ENCODE peak calls at places on chromosomes 2 and 18, in ten cellular contexts. One of them, this sample, is unnamed.

GRCh38 chr2:135936524-135936923 is 48.9 kb downstream of the DARS1 start:
- ATAC-seq in HCT116: no peak
- ATAC-seq in PC-3: no peak
- ATAC-seq in heart left ventricle: no peak
- ATAC-seq in K562: no peak
- ATAC-seq in body of pancreas: no peak
- ATAC-seq in pancreas: no peak
- ATAC-seq in IMR-90: no peak
- ATAC-seq in CD4-positive, CD25-positive, alpha-beta regulatory T cell: no peak
- ATAC-seq in HepG2: no peak
- ATAC-seq in this sample: no peak

GRCh38 chr2:113896791-113897190 is 6.9 kb downstream of the ACTR3 start:
- ATAC-seq in IMR-90: no peak
- ATAC-seq in heart left ventricle: no peak
- ATAC-seq in pancreas: no peak
- ATAC-seq in body of pancreas: no peak
- ATAC-seq in PC-3: no peak
- ATAC-seq in HCT116: no peak
- ATAC-seq in K562: no peak
- ATAC-seq in HepG2: no peak
- ATAC-seq in CD4-positive, CD25-positive, alpha-beta regulatory T cell: no peak
- ATAC-seq in this sample: no peak

GRCh38 chr2:190726255-190726654 is 77.4 kb downstream of the NAB1 start:
- ATAC-seq in heart left ventricle: no peak
- ATAC-seq in PC-3: no peak
- ATAC-seq in IMR-90: no peak
- ATAC-seq in body of pancreas: no peak
- ATAC-seq in HCT116: no peak
- ATAC-seq in CD4-positive, CD25-positive, alpha-beta regulatory T cell: no peak
- ATAC-seq in pancreas: no peak
- ATAC-seq in HepG2: no peak
- ATAC-seq in K562: no peak
- ATAC-seq in this sample: no peak

GRCh38 chr2:218873359-218874194 is 7.1 kb upstream of the WNT10A start:
- ATAC-seq in HepG2: peak
- ATAC-seq in heart left ventricle: no peak
- ATAC-seq in body of pancreas: no peak
- ATAC-seq in HCT116: no peak
- ATAC-seq in IMR-90: no peak
- ATAC-seq in CD4-positive, CD25-positive, alpha-beta regulatory T cell: no peak
- ATAC-seq in pancreas: no peak
- ATAC-seq in PC-3: no peak
- ATAC-seq in K562: no peak
- ATAC-seq in this sample: no peak

GRCh38 chr2:178531161-178531560 is 50.9 kb downstream of the PLEKHA3 start:
- ATAC-seq in HCT116: no peak
- ATAC-seq in pancreas: no peak
- ATAC-seq in PC-3: no peak
- ATAC-seq in CD4-positive, CD25-positive, alpha-beta regulatory T cell: no peak
- ATAC-seq in IMR-90: no peak
- ATAC-seq in K562: no peak
- ATAC-seq in HepG2: no peak
- ATAC-seq in heart left ventricle: no peak
- ATAC-seq in body of pancreas: no peak
- ATAC-seq in this sample: no peak

GRCh38 chr2:238811293-238811692 is 36.6 kb upstream of the TWIST2 start:
- ATAC-seq in PC-3: no peak
- ATAC-seq in body of pancreas: no peak
- ATAC-seq in K562: no peak
- ATAC-seq in HepG2: no peak
- ATAC-seq in HCT116: no peak
- ATAC-seq in pancreas: no peak
- ATAC-seq in heart left ventricle: no peak
- ATAC-seq in CD4-positive, CD25-positive, alpha-beta regulatory T cell: no peak
- ATAC-seq in IMR-90: no peak
- ATAC-seq in this sample: no peak

GRCh38 chr2:173869830-173870229 is 95.3 kb downstream of the SP3 start:
- ATAC-seq in HepG2: no peak
- ATAC-seq in K562: no peak
- ATAC-seq in CD4-positive, CD25-positive, alpha-beta regulatory T cell: no peak
- ATAC-seq in body of pancreas: no peak
- ATAC-seq in PC-3: no peak
- ATAC-seq in heart left ventricle: no peak
- ATAC-seq in pancreas: no peak
- ATAC-seq in IMR-90: no peak
- ATAC-seq in HCT116: no peak
- ATAC-seq in this sample: no peak

GRCh38 chr2:25799301-25799700 is 79.0 kb downstream of the ASXL2 start:
- ATAC-seq in HepG2: no peak
- ATAC-seq in PC-3: no peak
- ATAC-seq in heart left ventricle: no peak
- ATAC-seq in pancreas: no peak
- ATAC-seq in HCT116: no peak
- ATAC-seq in body of pancreas: no peak
- ATAC-seq in IMR-90: no peak
- ATAC-seq in CD4-positive, CD25-positive, alpha-beta regulatory T cell: no peak
- ATAC-seq in K562: no peak
- ATAC-seq in this sample: no peak

GRCh38 chr2:47225061-47225783 is 70.1 kb upstream of the STPG4 start:
- ATAC-seq in CD4-positive, CD25-positive, alpha-beta regulatory T cell: no peak
- ATAC-seq in HCT116: peak
- ATAC-seq in IMR-90: peak
- ATAC-seq in heart left ventricle: peak
- ATAC-seq in K562: peak
- ATAC-seq in HepG2: peak
- ATAC-seq in body of pancreas: peak
- ATAC-seq in PC-3: peak
- ATAC-seq in pancreas: peak
- ATAC-seq in this sample: no peak

GRCh38 chr2:75277111-75277510 is 77.8 kb upstream of the TACR1 start:
- ATAC-seq in body of pancreas: no peak
- ATAC-seq in PC-3: peak
- ATAC-seq in CD4-positive, CD25-positive, alpha-beta regulatory T cell: no peak
- ATAC-seq in heart left ventricle: no peak
- ATAC-seq in IMR-90: peak
- ATAC-seq in HCT116: no peak
- ATAC-seq in HepG2: no peak
- ATAC-seq in pancreas: no peak
- ATAC-seq in K562: no peak
- ATAC-seq in this sample: no peak

GRCh38 chr2:127893494-127893893 is 7.7 kb upstream of the AMMECR1L start:
- ATAC-seq in IMR-90: no peak
- ATAC-seq in body of pancreas: no peak
- ATAC-seq in pancreas: no peak
- ATAC-seq in HCT116: no peak
- ATAC-seq in PC-3: no peak
- ATAC-seq in HepG2: peak
- ATAC-seq in CD4-positive, CD25-positive, alpha-beta regulatory T cell: no peak
- ATAC-seq in heart left ventricle: no peak
- ATAC-seq in K562: peak
- ATAC-seq in this sample: no peak

GRCh38 chr2:216350214-216350789 is 22.0 kb downstream of the MARCHF4 start:
- ATAC-seq in PC-3: peak
- ATAC-seq in HepG2: no peak
- ATAC-seq in body of pancreas: no peak
- ATAC-seq in IMR-90: peak
- ATAC-seq in K562: peak
- ATAC-seq in heart left ventricle: no peak
- ATAC-seq in HCT116: peak
- ATAC-seq in CD4-positive, CD25-positive, alpha-beta regulatory T cell: peak
- ATAC-seq in pancreas: no peak
- ATAC-seq in this sample: peak

GRCh38 chr2:191703079-191703725 is 25.3 kb downstream of the NABP1 start:
- ATAC-seq in PC-3: no peak
- ATAC-seq in HCT116: no peak
- ATAC-seq in K562: no peak
- ATAC-seq in IMR-90: no peak
- ATAC-seq in HepG2: peak
- ATAC-seq in CD4-positive, CD25-positive, alpha-beta regulatory T cell: no peak
- ATAC-seq in body of pancreas: no peak
- ATAC-seq in pancreas: no peak
- ATAC-seq in heart left ventricle: no peak
- ATAC-seq in this sample: no peak

GRCh38 chr2:202317080-202317859 is 51.7 kb downstream of the NOP58 start:
- ATAC-seq in body of pancreas: peak
- ATAC-seq in HepG2: no peak
- ATAC-seq in heart left ventricle: peak
- ATAC-seq in PC-3: peak
- ATAC-seq in CD4-positive, CD25-positive, alpha-beta regulatory T cell: no peak
- ATAC-seq in HCT116: peak
- ATAC-seq in K562: no peak
- ATAC-seq in IMR-90: peak
- ATAC-seq in pancreas: peak
- ATAC-seq in this sample: peak

GRCh38 chr2:229800997-229801754 is 86.8 kb upstream of the DNER start:
- ATAC-seq in PC-3: peak
- ATAC-seq in IMR-90: peak
- ATAC-seq in K562: peak
- ATAC-seq in HepG2: peak
- ATAC-seq in heart left ventricle: no peak
- ATAC-seq in pancreas: peak
- ATAC-seq in HCT116: peak
- ATAC-seq in CD4-positive, CD25-positive, alpha-beta regulatory T cell: peak
- ATAC-seq in body of pancreas: peak
- ATAC-seq in this sample: no peak

GRCh38 chr2:65311596-65311995 is 84.0 kb downstream of the ACTR2 start:
- ATAC-seq in heart left ventricle: no peak
- ATAC-seq in pancreas: peak
- ATAC-seq in K562: no peak
- ATAC-seq in HepG2: no peak
- ATAC-seq in PC-3: no peak
- ATAC-seq in CD4-positive, CD25-positive, alpha-beta regulatory T cell: no peak
- ATAC-seq in body of pancreas: no peak
- ATAC-seq in HCT116: no peak
- ATAC-seq in IMR-90: no peak
- ATAC-seq in this sample: no peak

GRCh38 chr2:7726989-7727388 is 809.8 kb downstream of the RNF144A start:
- ATAC-seq in pancreas: no peak
- ATAC-seq in HepG2: no peak
- ATAC-seq in K562: no peak
- ATAC-seq in heart left ventricle: no peak
- ATAC-seq in PC-3: no peak
- ATAC-seq in body of pancreas: no peak
- ATAC-seq in CD4-positive, CD25-positive, alpha-beta regulatory T cell: no peak
- ATAC-seq in IMR-90: no peak
- ATAC-seq in HCT116: no peak
- ATAC-seq in this sample: no peak

GRCh38 chr2:66305714-66306113 is 129.2 kb upstream of the MEIS1 start:
- ATAC-seq in PC-3: no peak
- ATAC-seq in CD4-positive, CD25-positive, alpha-beta regulatory T cell: no peak
- ATAC-seq in heart left ventricle: peak
- ATAC-seq in K562: no peak
- ATAC-seq in HCT116: no peak
- ATAC-seq in pancreas: peak
- ATAC-seq in body of pancreas: peak
- ATAC-seq in IMR-90: no peak
- ATAC-seq in HepG2: no peak
- ATAC-seq in this sample: peak

GRCh38 chr18:34787931-34788532 is 77.9 kb downstream of the DTNA start:
- ATAC-seq in HepG2: peak
- ATAC-seq in heart left ventricle: no peak
- ATAC-seq in pancreas: peak
- ATAC-seq in body of pancreas: peak
- ATAC-seq in HCT116: peak
- ATAC-seq in CD4-positive, CD25-positive, alpha-beta regulatory T cell: peak
- ATAC-seq in K562: peak
- ATAC-seq in PC-3: no peak
- ATAC-seq in IMR-90: peak
- ATAC-seq in this sample: peak

GRCh38 chr2:156342252-156343095 is 10.0 kb upstream of the NR4A2 start:
- ATAC-seq in heart left ventricle: peak
- ATAC-seq in HepG2: peak
- ATAC-seq in body of pancreas: peak
- ATAC-seq in PC-3: peak
- ATAC-seq in K562: peak
- ATAC-seq in CD4-positive, CD25-positive, alpha-beta regulatory T cell: peak
- ATAC-seq in HCT116: peak
- ATAC-seq in pancreas: peak
- ATAC-seq in IMR-90: peak
- ATAC-seq in this sample: peak
- H3K27ac ChIP-seq in heart left ventricle: peak
- H3K27ac ChIP-seq in HepG2: no peak
- H3K27ac ChIP-seq in body of pancreas: peak
- H3K27ac ChIP-seq in PC-3: peak
- H3K27ac ChIP-seq in K562: peak
- H3K27ac ChIP-seq in CD4-positive, CD25-positive, alpha-beta regulatory T cell: peak
- H3K27ac ChIP-seq in HCT116: peak
- H3K27ac ChIP-seq in pancreas: peak
- H3K27ac ChIP-seq in IMR-90: peak
- H3K27ac ChIP-seq in this sample: peak

GRCh38 chr18:7577706-7578105 is 10.6 kb downstream of the PTPRM start:
- ATAC-seq in HepG2: peak
- ATAC-seq in heart left ventricle: no peak
- ATAC-seq in CD4-positive, CD25-positive, alpha-beta regulatory T cell: no peak
- ATAC-seq in IMR-90: peak
- ATAC-seq in pancreas: no peak
- ATAC-seq in K562: no peak
- ATAC-seq in HCT116: no peak
- ATAC-seq in body of pancreas: no peak
- ATAC-seq in PC-3: no peak
- ATAC-seq in this sample: no peak
- H3K27ac ChIP-seq in HepG2: no peak
- H3K27ac ChIP-seq in heart left ventricle: no peak
- H3K27ac ChIP-seq in CD4-positive, CD25-positive, alpha-beta regulatory T cell: no peak
- H3K27ac ChIP-seq in IMR-90: peak
- H3K27ac ChIP-seq in pancreas: no peak
- H3K27ac ChIP-seq in K562: no peak
- H3K27ac ChIP-seq in HCT116: no peak
- H3K27ac ChIP-seq in body of pancreas: no peak
- H3K27ac ChIP-seq in PC-3: peak
- H3K27ac ChIP-seq in this sample: no peak

GRCh38 chr2:37387143-37387835 is 42.9 kb downstream of the QPCT start:
- ATAC-seq in CD4-positive, CD25-positive, alpha-beta regulatory T cell: no peak
- ATAC-seq in heart left ventricle: no peak
- ATAC-seq in PC-3: no peak
- ATAC-seq in IMR-90: peak
- ATAC-seq in pancreas: no peak
- ATAC-seq in HCT116: no peak
- ATAC-seq in body of pancreas: no peak
- ATAC-seq in HepG2: no peak
- ATAC-seq in K562: no peak
- ATAC-seq in this sample: no peak
- H3K27ac ChIP-seq in CD4-positive, CD25-positive, alpha-beta regulatory T cell: no peak
- H3K27ac ChIP-seq in heart left ventricle: no peak
- H3K27ac ChIP-seq in PC-3: no peak
- H3K27ac ChIP-seq in IMR-90: peak
- H3K27ac ChIP-seq in pancreas: no peak
- H3K27ac ChIP-seq in HCT116: no peak
- H3K27ac ChIP-seq in body of pancreas: no peak
- H3K27ac ChIP-seq in HepG2: no peak
- H3K27ac ChIP-seq in K562: no peak
- H3K27ac ChIP-seq in this sample: no peak

DNA sequence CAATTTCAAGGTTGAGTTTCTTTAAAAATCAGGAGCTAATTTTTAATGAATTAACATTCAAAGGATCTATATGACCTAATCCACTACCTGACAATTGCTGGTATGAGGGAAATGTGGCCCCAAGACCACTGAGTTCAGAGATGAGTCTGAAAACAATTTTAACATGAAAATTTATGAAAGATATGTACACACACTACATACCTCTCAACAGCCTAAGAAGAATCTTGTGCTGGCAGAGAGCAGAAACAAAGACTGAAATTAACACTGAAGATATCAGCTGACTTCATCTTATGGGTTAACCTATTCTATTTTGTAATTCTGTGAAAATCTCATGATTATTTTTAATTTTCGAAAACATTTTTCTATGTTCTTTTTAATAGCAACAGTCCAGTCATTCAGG is 1.7 kb downstream of the FAP start:
- ATAC-seq in body of pancreas: no peak
- ATAC-seq in HepG2: no peak
- ATAC-seq in CD4-positive, CD25-positive, alpha-beta regulatory T cell: no peak
- ATAC-seq in PC-3: no peak
- ATAC-seq in HCT116: no peak
- ATAC-seq in heart left ventricle: no peak
- ATAC-seq in IMR-90: no peak
- ATAC-seq in pancreas: no peak
- ATAC-seq in K562: no peak
- ATAC-seq in this sample: no peak
- H3K27ac ChIP-seq in body of pancreas: no peak
- H3K27ac ChIP-seq in HepG2: no peak
- H3K27ac ChIP-seq in CD4-positive, CD25-positive, alpha-beta regulatory T cell: no peak
- H3K27ac ChIP-seq in PC-3: no peak
- H3K27ac ChIP-seq in HCT116: no peak
- H3K27ac ChIP-seq in heart left ventricle: no peak
- H3K27ac ChIP-seq in IMR-90: peak
- H3K27ac ChIP-seq in pancreas: no peak
- H3K27ac ChIP-seq in K562: no peak
- H3K27ac ChIP-seq in this sample: no peak

This sample was measured in gastroesophageal sphincter.